ENCODE peak calls at places on chromosomes 6 and 20, in six cellular contexts. L is testis, H is heart left ventricle, N is breast epithelium, S is transverse colon, A is right lobe of liver. X is an unnamed sample.

GRCh38 chr6:138806889-138807288 is 11.0 kb downstream of the ECT2L start:
- DNase-seq in S (no peak), L (no peak), H (no peak), N (no peak), A (no peak), X (no peak)

GRCh38 chr6:4997862-4998261 is 6.0 kb downstream of the RPP40 start:
- DNase-seq in L (no peak), N (no peak), H (no peak), S (no peak), A (no peak), X (no peak)

GRCh38 chr6:109736273-109737031 is 45.4 kb downstream of the FIG4 start:
- DNase-seq in L (no peak), N (no peak), A (no peak), S (no peak), H (no peak), X (no peak)

GRCh38 chr6:77368660-77369313 is 94.5 kb downstream of the HTR1B start:
- DNase-seq in A (peak), N (no peak), H (peak), S (peak), L (peak), X (no peak)

GRCh38 chr6:168256940-168257339 is 62.6 kb downstream of the DACT2 start:
- DNase-seq in L (no peak), N (no peak), S (no peak), A (no peak), H (no peak), X (no peak)

GRCh38 chr6:136181858-136182257 is 68.3 kb downstream of the MTFR2 start:
- DNase-seq in S (no peak), N (no peak), H (no peak), A (no peak), L (no peak), X (no peak)

GRCh38 chr6:106084106-106084963 is 1.8 kb upstream of the PRDM1 start:
- DNase-seq in N (no peak), L (no peak), A (no peak), H (no peak), S (peak), X (no peak)

GRCh38 chr6:121319112-121319553 is 15.1 kb downstream of the TBC1D32 start:
- DNase-seq in N (no peak), H (no peak), L (no peak), S (no peak), A (no peak), X (no peak)

GRCh38 chr6:43481591-43482242 is 4.3 kb downstream of the TJAP1 start:
- DNase-seq in N (no peak), L (no peak), S (no peak), A (no peak), H (no peak), X (no peak)

GRCh38 chr20:47370850-47371782 is 14.6 kb upstream of the ZMYND8 start:
- DNase-seq in L (no peak), N (no peak), S (no peak), H (no peak), A (no peak), X (no peak)

GRCh38 chr6:24228681-24229255 is 102.8 kb downstream of the NRSN1 start:
- DNase-seq in L (no peak), A (no peak), H (no peak), S (no peak), N (no peak), X (no peak)

GRCh38 chr6:4008324-4009047 is 70.5 kb downstream of the FAM217A start:
- DNase-seq in N (no peak), S (no peak), H (no peak), A (no peak), L (no peak), X (no peak)

GRCh38 chr6:166286831-166287271 is 21.3 kb downstream of the PRR18 start:
- DNase-seq in S (no peak), H (no peak), L (no peak), N (no peak), A (peak), X (no peak)

GRCh38 chr20:47825011-47825762 is 39.9 kb upstream of the SULF2 start:
- DNase-seq in L (no peak), H (no peak), N (no peak), A (no peak), S (no peak), X (peak)

GRCh38 chr20:58850693-58851174 is at the start of gene GNAS-AS1:
- DNase-seq in S (peak), N (peak), L (peak), A (peak), H (peak), X (peak)

GRCh38 chr6:12750416-12750815 is 33.8 kb downstream of the PHACTR1 start:
- DNase-seq in A (no peak), H (no peak), L (no peak), N (no peak), S (no peak), X (no peak)

GRCh38 chr6:72649032-72649984 is 27.4 kb downstream of the KCNQ5 start:
- DNase-seq in A (no peak), N (no peak), L (no peak), S (no peak), H (no peak), X (no peak)

GRCh38 chr6:2809015-2809414 is 32.6 kb downstream of the SERPINB1 start:
- DNase-seq in A (no peak), N (no peak), H (no peak), S (no peak), L (no peak), X (no peak)

GRCh38 chr6:2805031-2805430 is 36.6 kb downstream of the SERPINB1 start:
- DNase-seq in A (no peak), L (no peak), N (no peak), H (no peak), S (no peak), X (no peak)

GRCh38 chr6:2807342-2808090 is 34.1 kb downstream of the SERPINB1 start:
- DNase-seq in L (no peak), S (no peak), A (no peak), H (no peak), N (no peak), X (no peak)

GRCh38 chr6:2804516-2804915 is 37.1 kb downstream of the SERPINB1 start:
- DNase-seq in H (no peak), L (peak), S (no peak), A (no peak), N (peak), X (no peak)

DNA sequence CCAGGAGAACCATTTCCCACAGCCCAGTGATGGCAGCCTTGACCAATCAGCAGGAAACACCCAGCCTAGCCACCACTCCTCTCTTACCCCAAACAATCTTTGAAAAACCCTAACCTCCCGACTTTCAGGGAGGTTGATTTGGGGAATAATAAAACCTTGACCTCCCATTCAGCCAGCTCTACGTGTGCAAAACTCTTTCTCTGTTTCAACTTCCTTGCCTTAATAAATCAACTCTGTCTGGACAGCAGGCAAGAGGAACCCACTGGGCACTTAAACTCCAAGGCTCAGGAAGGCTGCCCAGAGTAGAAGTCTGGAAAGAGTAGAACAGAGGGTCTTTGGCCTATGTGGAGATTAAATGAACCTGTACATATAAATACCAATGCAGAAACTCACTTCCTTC is 35.0 kb downstream of the SERPINB1 start:
- DNase-seq in L (no peak), H (no peak), A (no peak), S (no peak), N (no peak), X (no peak)
- H3K4me3 ChIP-seq in L (no peak), H (no peak), A (no peak), S (no peak), N (no peak), X (no peak)

GRCh38 chr20:45833030-45833882 is at the start of gene SNX21:
- DNase-seq in N (peak), A (peak), L (peak), S (peak), H (peak), X (peak)
- TF ChIP-seq POLR2A in N (no peak), A (peak), L (no peak), S (no peak), H (no peak), X (no peak)

DNA sequence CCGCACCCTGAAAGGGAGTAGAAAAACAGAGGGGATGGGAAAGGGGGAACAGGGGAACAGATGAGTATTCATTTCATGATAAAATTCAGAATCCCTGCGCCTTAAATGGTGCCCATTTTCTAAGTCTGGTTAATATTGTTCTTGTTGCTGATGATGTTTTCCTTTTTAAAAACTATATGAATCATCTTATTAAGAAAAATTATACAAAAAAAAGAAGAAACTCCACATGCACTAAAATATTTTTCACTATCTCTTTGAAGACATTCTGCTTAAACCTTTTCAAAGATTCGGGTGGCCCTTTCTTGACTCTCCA is 1.1 kb upstream of the TFAP2B start:
- DNase-seq in S (no peak), A (no peak), N (no peak), H (no peak), L (no peak), X (no peak)
- H3K4me3 ChIP-seq in S (no peak), A (no peak), N (peak), H (no peak), L (no peak), X (no peak)

GRCh38 chr20:44651507-44652373 is at the start of gene ADA:
- DNase-seq in H (peak), A (peak), L (peak), N (no peak), S (peak), X (peak)
- TF ChIP-seq POLR2A in H (no peak), A (peak), L (no peak), N (no peak), S (no peak), X (no peak)

DNA sequence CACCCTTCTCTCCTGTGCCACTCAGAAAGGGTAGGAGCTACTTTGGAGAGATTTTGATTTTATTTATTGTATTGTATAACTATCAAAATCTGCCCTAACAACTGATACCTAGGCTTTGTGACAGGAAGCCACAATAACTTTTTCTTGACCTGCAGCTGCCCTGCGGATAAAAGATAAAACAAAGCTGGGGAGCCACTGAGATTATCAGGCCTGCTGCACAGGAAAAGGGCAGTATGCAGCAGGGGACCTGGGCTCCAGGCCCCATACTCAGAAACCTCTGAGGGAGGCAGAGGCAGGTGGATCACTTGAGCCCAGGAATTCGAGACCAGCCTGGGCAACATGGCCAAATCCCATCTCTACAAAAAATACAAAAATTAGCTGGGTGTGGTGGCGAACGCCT is 980 bp upstream of the SNX21 start:
- DNase-seq in A (no peak), L (no peak), N (no peak), S (no peak), H (no peak), X (no peak)
- H3K4me3 ChIP-seq in A (no peak), L (no peak), N (peak), S (peak), H (peak), X (peak)

GRCh38 chr6:144602523-144603180 is 317.5 kb downstream of the UTRN start:
- DNase-seq in N (no peak), H (no peak), L (no peak), A (no peak), S (no peak), X (no peak)
- TF ChIP-seq POLR2A in N (no peak), H (no peak), L (no peak), A (no peak), S (no peak), X (no peak)

DNA sequence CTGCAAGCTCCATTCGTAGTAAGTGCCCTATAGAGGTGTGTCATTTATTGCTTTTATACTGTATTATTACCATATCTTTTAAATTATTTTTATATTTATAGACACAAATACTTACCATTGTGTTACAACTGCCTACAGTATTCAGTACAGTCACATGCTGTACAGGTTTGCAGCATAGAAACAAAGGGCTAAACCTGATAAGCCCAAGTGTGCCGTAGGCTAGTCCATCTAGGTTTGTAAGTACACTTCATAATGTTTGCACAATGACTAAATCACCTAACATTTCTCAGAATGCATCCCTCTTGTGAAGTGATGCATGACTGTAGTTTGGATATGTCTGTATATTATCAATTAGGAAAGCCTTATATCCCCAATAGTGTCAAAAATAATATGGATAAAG is 122.8 kb downstream of the CLVS2 start:
- DNase-seq in H (no peak), L (no peak), A (no peak), N (no peak), S (no peak), X (no peak)
- H3K4me3 ChIP-seq in H (no peak), L (no peak), A (no peak), N (no peak), S (no peak), X (no peak)

GRCh38 chr20:1808101-1808500 is 87.1 kb upstream of the SIRPA start:
- DNase-seq in S (no peak), H (no peak), N (no peak), L (no peak), A (no peak), X (no peak)
- TF ChIP-seq POLR2A in S (no peak), H (no peak), N (no peak), L (no peak), A (no peak), X (no peak)

GRCh38 chr6:117266267-117266797 is 974 bp downstream of the VGLL2 start:
- DNase-seq in H (no peak), A (no peak), S (no peak), N (no peak), L (no peak), X (no peak)

GRCh38 chr6:117263353-117263927 is 1.9 kb upstream of the VGLL2 start:
- DNase-seq in H (no peak), S (no peak), N (no peak), L (no peak), A (no peak), X (no peak)

GRCh38 chr6:117266948-117267347 is 1.6 kb downstream of the VGLL2 start:
- DNase-seq in S (no peak), L (no peak), N (no peak), H (no peak), A (no peak), X (no peak)

GRCh38 chr6:117265425-117266266 is at the start of gene VGLL2:
- DNase-seq in N (no peak), A (peak), S (peak), H (peak), L (peak), X (peak)

DNA sequence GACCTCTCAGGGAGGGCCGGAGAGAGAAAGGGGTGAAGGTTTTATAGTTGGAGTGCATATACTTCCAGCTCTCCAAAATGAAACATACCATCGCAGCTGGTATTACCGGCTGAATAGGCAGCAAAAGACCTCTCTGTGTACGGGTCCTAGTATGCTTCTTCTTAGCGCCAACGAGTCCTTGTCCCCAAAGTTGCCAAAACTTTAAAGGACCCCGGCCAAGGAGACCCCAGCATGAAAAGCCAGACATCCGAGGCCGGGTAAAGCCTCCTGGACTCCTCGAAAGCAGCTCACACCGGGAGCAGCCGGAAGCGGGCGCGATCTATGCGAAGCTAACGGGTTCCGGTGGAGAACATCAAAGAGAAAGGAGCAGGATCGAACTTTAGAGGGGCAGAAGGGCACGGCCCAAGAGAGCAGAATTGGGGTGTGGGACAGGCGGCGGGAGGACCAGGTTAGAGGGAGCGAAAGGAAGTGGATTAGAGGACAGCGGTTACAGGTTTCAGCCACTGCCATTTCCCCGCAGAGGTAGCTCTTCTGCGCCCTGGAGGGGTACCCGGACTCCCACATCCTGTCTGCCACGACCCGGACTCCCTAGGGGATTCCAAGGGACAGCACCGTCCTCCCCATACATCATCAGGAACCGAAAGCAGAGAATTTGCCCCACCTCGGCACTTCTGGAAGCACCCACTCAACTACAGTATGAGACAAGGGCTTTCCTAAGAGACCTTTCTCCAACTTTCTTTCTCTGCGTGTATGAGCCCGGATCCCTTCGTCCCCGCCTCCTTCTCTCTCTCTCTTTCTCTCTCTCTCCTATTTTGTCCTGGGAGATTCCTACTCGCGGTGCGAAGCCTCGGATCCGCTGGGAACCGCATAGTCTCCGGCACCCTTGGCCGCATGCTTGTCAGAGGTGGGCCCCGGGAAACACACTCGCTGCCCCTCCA is 602 bp upstream of the VGLL2 start:
- DNase-seq in S (no peak), A (no peak), H (no peak), N (no peak), L (peak), X (no peak)
- H3K4me3 ChIP-seq in S (peak), A (peak), H (peak), N (peak), L (peak), X (peak)

GRCh38 chr20:36180323-36180722 is 25.8 kb downstream of the EPB41L1 start:
- DNase-seq in H (no peak), L (no peak), A (no peak), N (no peak), S (no peak), X (no peak)

GRCh38 chr20:36181934-36182603 is 27.5 kb downstream of the EPB41L1 start:
- DNase-seq in S (no peak), H (no peak), N (no peak), A (no peak), L (no peak), X (no peak)

GRCh38 chr20:36184816-36185776 is 30.6 kb downstream of the EPB41L1 start:
- DNase-seq in S (no peak), H (no peak), A (no peak), L (no peak), N (no peak), X (no peak)

GRCh38 chr20:36182604-36183154 is 28.1 kb downstream of the EPB41L1 start:
- DNase-seq in N (no peak), S (no peak), A (no peak), L (no peak), H (no peak), X (no peak)

GRCh38 chr20:36183155-36183944 is 28.8 kb downstream of the EPB41L1 start:
- DNase-seq in A (peak), S (no peak), L (no peak), N (no peak), H (no peak), X (no peak)
- TF ChIP-seq POLR2A in A (no peak), S (no peak), L (no peak), N (no peak), H (no peak), X (no peak)

X was measured in sigmoid colon.